ENCODE peak calls at places on chromosomes 11 and 22, in four cellular contexts. H is heart left ventricle, X is prostate gland, L is tibial nerve. O is an unnamed sample.
A peak's percentile ranks its signal among the peaks of the same experiment; 100 is the strongest.

GRCh38 chr11:71407356-71407755 is 40.8 kb downstream of the DHCR7 start:
- DNase-seq in H (no peak), X (no peak), L (no peak), O (no peak)

GRCh38 chr22:19971276-19972124 is 29.9 kb upstream of the TXNRD2 start:
- DNase-seq in H (no peak), X (no peak), L (no peak), O (no peak)

GRCh38 chr22:17120281-17120680 is 879 bp downstream of the TMEM121B start:
- DNase-seq in H (peak; percentile 77), X (peak; percentile 55), L (no peak), O (no peak)

GRCh38 chr22:44398791-44399190 is 86.0 kb upstream of the SHISAL1 start:
- DNase-seq in H (peak; percentile 17), X (no peak), L (peak; percentile 5), O (no peak)

GRCh38 chr11:128297111-128297651 is 290.2 kb downstream of the ETS1 start:
- DNase-seq in H (no peak), X (no peak), L (no peak), O (no peak)

GRCh38 chr11:62295504-62295903 is 3.4 kb downstream of the SCGB1D4 start:
- DNase-seq in H (no peak), X (peak; percentile 13), L (no peak), O (no peak)

GRCh38 chr11:11982975-11983374 is 25.5 kb downstream of the DKK3 start:
- DNase-seq in H (no peak), X (no peak), L (no peak), O (no peak)

GRCh38 chr22:36220457-36220921 is 18.8 kb downstream of the APOL2 start:
- DNase-seq in H (no peak), X (peak; percentile 61), L (no peak), O (peak; percentile 37)

GRCh38 chr22:44894782-44895181 is 115.0 kb downstream of the PHF21B start:
- DNase-seq in H (no peak), X (no peak), L (no peak), O (no peak)

GRCh38 chr11:65571940-65572339 is 398 bp upstream of the FAM89B start:
- DNase-seq in H (no peak), X (no peak), L (no peak), O (no peak)

GRCh38 chr11:17760102-17761029 is 25.8 kb downstream of the KCNC1 start:
- DNase-seq in H (peak; percentile 50), X (peak; percentile 17), L (no peak), O (peak; percentile 69)

GRCh38 chr11:7548659-7549283 is 35.0 kb downstream of the PPFIBP2 start:
- DNase-seq in H (no peak), X (no peak), L (no peak), O (no peak)

GRCh38 chr11:10937416-10937815 is 79.6 kb upstream of the ZBED5 start:
- DNase-seq in H (no peak), X (no peak), L (no peak), O (no peak)

GRCh38 chr22:23237841-23238240 is 57.5 kb downstream of the BCR start:
- DNase-seq in H (no peak), X (no peak), L (no peak), O (no peak)
- H3K27me3 ChIP-seq in H (no peaks in the 10 kb centered on the region), X (no peaks in the 10 kb centered on the region), L (no peaks in the 10 kb centered on the region), O (peaks cover 2% of the 10 kb centered on the region)

GRCh38 chr11:101912823-101913284 is 2.0 kb upstream of the CEP126 start:
- DNase-seq in H (no peak), X (no peak), L (no peak), O (no peak)
- TF ChIP-seq CTCF in H (no peak), X (no peak), L (no peak), O (no peak)

GRCh38 chr11:111788464-111788863 is 22.3 kb upstream of the PPP2R1B start:
- DNase-seq in H (no peak), X (no peak), L (no peak), O (no peak)

GRCh38 chr11:111788051-111788450 is 21.9 kb upstream of the PPP2R1B start:
- DNase-seq in H (peak; percentile 89), X (peak; percentile 81), L (no peak), O (peak; percentile 77)

GRCh38 chr11:111782109-111782784 is 16.1 kb upstream of the PPP2R1B start:
- DNase-seq in H (no peak), X (no peak), L (no peak), O (no peak)

GRCh38 chr11:111785886-111786412 is 19.8 kb upstream of the PPP2R1B start:
- DNase-seq in H (no peak), X (no peak), L (no peak), O (peak; percentile 28)

DNA sequence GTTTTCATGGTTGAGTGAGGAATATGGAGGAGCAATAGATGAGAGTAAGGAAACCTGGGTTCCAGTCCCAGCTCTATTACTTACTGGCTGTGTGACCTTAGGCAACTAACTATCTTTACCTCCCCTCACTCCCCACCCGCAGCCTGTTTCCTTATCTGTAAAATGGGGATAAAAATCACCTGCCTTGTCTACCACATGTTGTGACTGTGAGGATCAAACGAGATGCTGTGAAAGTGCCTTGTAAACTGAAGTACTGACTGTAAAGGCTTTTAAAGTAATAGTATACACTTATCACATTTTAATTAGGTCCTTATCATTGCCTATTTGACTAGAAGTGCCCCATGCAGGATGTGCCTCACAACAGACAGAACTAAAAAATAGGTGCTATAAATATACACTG is 18.9 kb upstream of the PPP2R1B start:
- DNase-seq in H (no peak), X (no peak), L (no peak), O (no peak)
- H3K27ac ChIP-seq in H (peak overlapping the region; percentile 94), X (no peak overlapping the region), L (no peak overlapping the region), O (peak overlapping the region; percentile 85)

DNA sequence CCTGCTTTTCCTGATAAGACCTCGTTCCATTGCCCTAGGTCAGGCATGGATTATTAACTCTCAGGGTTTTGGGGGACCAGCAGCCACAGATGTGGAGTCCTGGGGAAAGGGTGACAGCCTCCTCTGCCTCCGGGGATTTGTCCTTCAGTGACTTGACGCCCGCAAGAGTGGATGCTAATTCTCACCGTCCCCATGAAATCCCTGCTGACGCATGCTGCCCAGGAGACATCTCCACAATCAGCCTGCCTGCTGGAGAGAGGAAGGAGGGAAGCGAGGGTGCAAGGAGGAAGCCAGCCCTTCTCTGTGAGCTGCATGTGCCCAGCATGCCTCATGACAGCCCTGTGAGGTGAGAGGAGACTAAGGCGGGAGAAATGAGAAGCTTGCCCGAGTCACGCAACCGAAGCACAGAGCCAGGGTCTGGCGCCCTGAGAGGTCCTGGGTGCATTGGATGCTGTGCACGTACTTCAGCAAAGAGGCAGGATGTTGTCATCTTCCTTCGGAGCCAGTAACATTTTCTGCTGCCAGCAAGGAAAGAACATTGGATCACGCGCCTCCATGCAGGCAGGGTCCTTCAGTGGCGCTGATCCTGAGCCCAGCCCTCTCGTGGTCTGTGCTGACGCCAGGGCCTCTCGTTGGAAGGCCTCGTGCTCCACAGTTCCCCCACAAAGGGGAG is 27.3 kb upstream of the KRTAP5-6 start:
- DNase-seq in H (no peak), X (no peak), L (no peak), O (no peak)
- H3K27me3 ChIP-seq in H (peaks cover 9% of the 10 kb centered on the region), X (no peaks in the 10 kb centered on the region), L (peaks cover 38% of the 10 kb centered on the region), O (peaks cover 30% of the 10 kb centered on the region)